ENCODE peak calls at places on chromosomes 2 and 18, in six cellular contexts. S is stimulated activated CD8-positive, alpha-beta memory T cell treated with anti-CD3 and anti-CD28 coated beads, Interleukin-2, amount 100 ng/mL, for 48 hours; E is NCI-H1092 treated with DMSO at 0.1 percent for 48 hours; U is activated T-cell treated with anti-CD3 and anti-CD28 coated beads, Interleukin-2, amount 50 U/mL, for 72 hours; K is esophagus squamous epithelium; P is glutamatergic neuron. B is an unnamed sample.

GRCh38 chr2:28347193-28347592 is 45.5 kb upstream of the FOSL2 start:
- DNase-seq in U (no peak), K (no peak), S (no peak), P (no peak), E (no peak), B (no peak)

GRCh38 chr2:41899189-41899588 is 148.6 kb upstream of the PKDCC start:
- DNase-seq in U (no peak), S (no peak), K (no peak), E (no peak), P (no peak), B (peak)

GRCh38 chr2:52613064-52613463 is 1154.5 kb upstream of the CHAC2 start:
- DNase-seq in S (no peak), K (no peak), U (no peak), E (no peak), P (no peak), B (peak)

GRCh38 chr2:132372276-132372675 is 44.3 kb upstream of the GPR39 start:
- DNase-seq in S (no peak), E (no peak), P (no peak), K (no peak), U (no peak), B (no peak)

GRCh38 chr2:227000123-227000522 is 163.9 kb downstream of the COL4A4 start:
- DNase-seq in S (no peak), K (no peak), E (no peak), U (no peak), P (no peak), B (no peak)

GRCh38 chr18:49227456-49227855 is 233.0 kb downstream of the DYM start:
- DNase-seq in K (no peak), E (no peak), S (no peak), U (peak), P (no peak), B (no peak)

GRCh38 chr2:57877811-57878572 is 168.6 kb upstream of the VRK2 start:
- DNase-seq in K (no peak), P (peak), E (peak), U (no peak), S (no peak), B (no peak)

GRCh38 chr2:240425697-240426096 is 9.8 kb upstream of the GPC1 start:
- DNase-seq in S (no peak), E (no peak), K (no peak), P (no peak), U (no peak), B (no peak)

GRCh38 chr2:169911119-169911518 is 83.9 kb downstream of the UBR3 start:
- DNase-seq in K (no peak), U (no peak), P (no peak), E (no peak), S (no peak), B (no peak)

GRCh38 chr2:85523906-85524566 is 14.9 kb upstream of the MAT2A start:
- DNase-seq in P (no peak), U (no peak), K (no peak), S (no peak), E (peak), B (peak)

GRCh38 chr18:79949571-79950439 is 1.6 kb downstream of the SLC66A2 start:
- DNase-seq in P (no peak), S (no peak), K (peak), U (no peak), E (no peak), B (no peak)

GRCh38 chr18:48472610-48473009 is 63.4 kb upstream of the ZBTB7C start:
- DNase-seq in S (no peak), K (no peak), U (no peak), P (no peak), E (no peak), B (no peak)

GRCh38 chr2:64459575-64459974 is 5.6 kb downstream of the LGALSL start:
- DNase-seq in E (no peak), P (no peak), U (no peak), K (no peak), S (no peak), B (no peak)

B was measured in cardiac muscle cell.